ENCODE peak calls at places on chromosomes 1 and 21, in five cellular contexts. I, Q, P, R and Y are unnamed samples.
A peak's percentile ranks its signal among the peaks of the same experiment; 100 is the strongest.

GRCh38 chr1:204216236-204216635 is 2.4 kb upstream of the GOLT1A start:
- DNase-seq in I (no peak), Q (no peak), P (no peak), R (no peak), Y (no peak)

GRCh38 chr1:191895462-191896058 is 262.7 kb upstream of the RGS18 start:
- DNase-seq in I (no peak), Q (no peak), P (no peak), R (peak; percentile 31), Y (no peak)

GRCh38 chr1:55519276-55519675 is 304.1 kb upstream of the USP24 start:
- DNase-seq in I (no peak), Q (no peak), P (no peak), R (no peak), Y (no peak)

GRCh38 chr1:184118051-184118450 is 66.5 kb downstream of the TSEN15 start:
- DNase-seq in I (no peak), Q (no peak), P (no peak), R (no peak), Y (no peak)

GRCh38 chr21:25370311-25370744 is 237.0 kb downstream of the MRPL39 start:
- DNase-seq in I (no peak), Q (no peak), P (no peak), R (no peak), Y (no peak)

GRCh38 chr1:20974069-20974468 is 187.0 kb upstream of the HP1BP3 start:
- DNase-seq in I (no peak), Q (no peak), P (no peak), R (no peak), Y (no peak)

GRCh38 chr1:16116625-16117024 is 39.2 kb downstream of the EPHA2 start:
- DNase-seq in I (no peak), Q (no peak), P (peak; percentile 19), R (peak; percentile 46), Y (no peak)

GRCh38 chr1:160293020-160293968 is 8.4 kb upstream of the PEX19 start:
- DNase-seq in I (no peak), Q (no peak), P (no peak), R (no peak), Y (no peak)

GRCh38 chr1:18241932-18242331 is 134.3 kb downstream of the IGSF21 start:
- DNase-seq in I (no peak), Q (no peak), P (no peak), R (no peak), Y (no peak)
- H3K27ac ChIP-seq in I (no peak overlapping the region), Q (no peak overlapping the region), P (no peak overlapping the region), R (no peak overlapping the region), Y (no peak overlapping the region)

GRCh38 chr1:41474490-41475271 is 9.8 kb downstream of the EDN2 start:
- DNase-seq in I (no peak), Q (no peak), P (peak; percentile 86), R (peak; percentile 72), Y (peak; percentile 37)
- H3K27ac ChIP-seq in I (peak overlapping the region; percentile 63), Q (peak overlapping the region; percentile 48), P (peak overlapping the region; percentile 85), R (no peak overlapping the region), Y (no peak overlapping the region)

GRCh38 chr1:41671116-41671755 is 186.8 kb upstream of the EDN2 start:
- DNase-seq in I (no peak), Q (no peak), P (peak; percentile 26), R (no peak), Y (no peak)
- H3K27ac ChIP-seq in I (no peak overlapping the region), Q (no peak overlapping the region), P (no peak overlapping the region), R (no peak overlapping the region), Y (peak overlapping the region; percentile 71)

GRCh38 chr1:93963585-93963984 is 54.4 kb upstream of the GCLM start:
- DNase-seq in I (no peak), Q (no peak), P (peak; percentile 73), R (no peak), Y (no peak)
- H3K27ac ChIP-seq in I (no peak overlapping the region), Q (no peak overlapping the region), P (peak overlapping the region; percentile 9), R (no peak overlapping the region), Y (no peak overlapping the region)

DNA sequence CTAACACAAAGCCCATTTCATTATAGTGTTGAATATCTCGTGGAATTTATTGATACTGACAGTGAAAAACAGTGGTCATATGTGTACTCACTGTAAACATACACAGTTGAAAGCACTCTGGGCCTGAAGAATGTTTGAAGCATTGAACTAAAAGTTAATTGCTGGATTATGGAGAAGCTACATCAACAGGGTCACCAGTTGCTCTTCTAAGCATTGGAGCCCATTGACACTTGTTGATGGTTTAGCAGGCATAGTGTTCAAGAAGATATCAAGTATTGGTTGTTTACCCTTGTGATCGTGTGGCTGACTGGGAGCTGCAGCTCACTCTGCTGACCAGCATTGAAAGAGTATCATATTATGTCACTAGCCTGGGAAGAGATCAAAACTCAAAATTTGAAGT is 10.3 kb downstream of the ZYG11A start:
- DNase-seq in I (no peak), Q (no peak), P (no peak), R (no peak), Y (no peak)
- H3K27ac ChIP-seq in I (no peak overlapping the region), Q (no peak overlapping the region), P (no peak overlapping the region), R (no peak overlapping the region), Y (no peak overlapping the region)

GRCh38 chr1:215192306-215192705 is 109.8 kb downstream of the KCNK2 start:
- DNase-seq in I (no peak), Q (no peak), P (no peak), R (no peak), Y (no peak)
- H3K27ac ChIP-seq in I (no peak overlapping the region), Q (no peak overlapping the region), P (no peak overlapping the region), R (no peak overlapping the region), Y (no peak overlapping the region)

GRCh38 chr1:225426395-225427248 is 1.2 kb downstream of the LBR start:
- DNase-seq in I (no peak), Q (peak; percentile 34), P (peak; percentile 83), R (peak; percentile 49), Y (no peak)
- H3K27ac ChIP-seq in I (peak overlapping the region; percentile 94), Q (peak overlapping the region; percentile 79), P (peak overlapping the region; percentile 95), R (no peak overlapping the region), Y (no peak overlapping the region)

GRCh38 chr1:220788146-220788545 is 1.4 kb downstream of the MTARC1 start:
- DNase-seq in I (no peak), Q (no peak), P (no peak), R (no peak), Y (no peak)

GRCh38 chr1:220789532-220790147 is 2.9 kb downstream of the MTARC1 start:
- DNase-seq in I (no peak), Q (no peak), P (no peak), R (no peak), Y (no peak)

GRCh38 chr1:220791287-220791686 is 4.6 kb downstream of the MTARC1 start:
- DNase-seq in I (no peak), Q (no peak), P (no peak), R (no peak), Y (no peak)

GRCh38 chr1:220788900-220789299 is 2.2 kb downstream of the MTARC1 start:
- DNase-seq in I (no peak), Q (no peak), P (no peak), R (no peak), Y (no peak)

DNA sequence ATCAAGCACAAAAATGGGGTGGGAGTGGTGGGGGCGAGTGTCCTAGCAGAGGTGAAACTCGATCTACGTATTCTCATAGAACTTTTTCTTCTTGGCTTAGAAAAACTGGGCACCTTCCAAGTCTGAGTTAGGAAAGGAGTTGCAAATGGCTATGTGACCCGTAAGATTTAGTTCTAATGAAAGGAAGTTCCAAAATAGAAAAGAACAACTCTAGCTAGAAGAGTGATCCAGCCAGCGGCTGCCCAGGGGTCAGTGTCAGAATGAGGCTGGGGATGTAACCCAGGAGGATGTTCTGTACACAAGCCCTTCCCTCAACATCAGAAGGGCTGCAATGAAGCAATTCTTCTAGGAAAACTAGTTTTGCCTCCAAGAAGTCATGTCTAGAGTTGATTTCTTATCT is 5.2 kb downstream of the MTARC1 start:
- DNase-seq in I (no peak), Q (peak; percentile 43), P (peak; percentile 85), R (no peak), Y (no peak)
- H3K27ac ChIP-seq in I (peak overlapping the region; percentile 46), Q (peak overlapping the region; percentile 28), P (peak overlapping the region; percentile 40), R (no peak overlapping the region), Y (no peak overlapping the region)